ENCODE peak calls at places on chromosomes 4 and X, in six cellular contexts. E is lower leg skin, D is NCI-H2029 treated with DMSO at 0.1 percent for 48 hours, H is NCI-H1092 treated with DMSO at 0.1 percent for 48 hours, A is adipocyte, Q is G401. X is an unnamed sample.

GRCh38 chr4:172232966-172233365 is 419.8 kb downstream of the GALNTL6 start:
- DNase-seq in E (no peak), D (no peak), H (no peak), A (peak; percentile 47), Q (no peak), X (no peak)

GRCh38 chr4:146311238-146311970 is 97.1 kb downstream of the REELD1 start:
- DNase-seq in E (no peak), D (no peak), H (no peak), A (no peak), Q (no peak), X (no peak)

GRCh38 chr4:1910643-1911042 is 39.5 kb downstream of the NSD2 start:
- DNase-seq in E (no peak), D (no peak), H (no peak), A (peak; percentile 77), Q (peak; percentile 75), X (no peak)

GRCh38 chr4:8248091-8248490 is 21.5 kb upstream of the HTRA3 start:
- DNase-seq in E (no peak), D (no peak), H (no peak), A (peak; percentile 36), Q (no peak), X (no peak)

GRCh38 chrX:13110427-13111324 is 66.3 kb upstream of the FAM9C start:
- DNase-seq in E (peak; percentile 51), D (no peak), H (no peak), A (peak; percentile 93), Q (peak; percentile 8), X (no peak)

GRCh38 chr4:141350122-141350904 is 129.6 kb downstream of the ZNF330 start:
- DNase-seq in E (no peak), D (peak; percentile 12), H (peak; percentile 19), A (peak; percentile 68), Q (no peak), X (no peak)

GRCh38 chr4:6905501-6905900 is 4.1 kb upstream of the TBC1D14 start:
- DNase-seq in E (no peak), D (peak; percentile 31), H (peak; percentile 73), A (no peak), Q (peak; percentile 67), X (no peak)

GRCh38 chr4:687048-687974 is 1.6 kb downstream of the SLC49A3 start:
- DNase-seq in E (peak; percentile 90), D (no peak), H (no peak), A (peak; percentile 68), Q (no peak), X (peak; percentile 70)

GRCh38 chr4:7052923-7053715 is 9.9 kb downstream of the TADA2B start:
- DNase-seq in E (no peak), D (no peak), H (no peak), A (no peak), Q (no peak), X (no peak)

GRCh38 chr4:105350859-105351494 is 122.9 kb downstream of the PPA2 start:
- DNase-seq in E (no peak), D (no peak), H (no peak), A (peak; percentile 45), Q (no peak), X (no peak)

GRCh38 chrX:76893930-76894329 is 466.4 kb downstream of the MAGEE1 start:
- DNase-seq in E (no peak), D (no peak), H (no peak), A (no peak), Q (no peak), X (no peak)

GRCh38 chr4:174503079-174503724 is 19.1 kb downstream of the HPGD start:
- DNase-seq in E (no peak), D (no peak), H (no peak), A (peak; percentile 42), Q (no peak), X (no peak)

GRCh38 chr4:61786226-61786625 is 586.1 kb downstream of the ADGRL3 start:
- DNase-seq in E (no peak), D (no peak), H (no peak), A (no peak), Q (peak; percentile 92), X (no peak)

GRCh38 chr4:165208741-165209388 is 1.5 kb downstream of the KLHL2 start:
- DNase-seq in E (no peak), D (no peak), H (peak; percentile 75), A (no peak), Q (peak; percentile 63), X (no peak)

GRCh38 chrX:22246620-22247019 is 26.1 kb upstream of the CBLL2 start:
- DNase-seq in E (no peak), D (no peak), H (no peak), A (peak; percentile 14), Q (no peak), X (no peak)

GRCh38 chr4:73308286-73308685 is 49.7 kb upstream of the ANKRD17 start:
- DNase-seq in E (no peak), D (no peak), H (peak; percentile 57), A (peak; percentile 51), Q (peak; percentile 4), X (no peak)

X was measured in thoracic aorta.